ENCODE peak calls at places on chromosome 18, in six cellular contexts. K is RCC 7860, R is AG10803, S is kidney glomerular epithelial cell, Q is hippocampal formation, H is HCT116. P is an unnamed sample.

GRCh38 chr18:48531979-48532378 is 6.9 kb upstream of the CTIF start:
- DNase-seq in K (no peak), R (no peak), S (no peak), Q (no peak), H (no peak), P (no peak)

GRCh38 chr18:77103181-77103875 is 29.3 kb downstream of the MBP start:
- DNase-seq in K (no peak), R (peak; percentile 58), S (no peak), Q (no peak), H (no peak), P (no peak)

GRCh38 chr18:64972545-64972944 is 778.3 kb upstream of the CDH7 start:
- DNase-seq in K (no peak), R (no peak), S (peak; percentile 20), Q (no peak), H (no peak), P (no peak)

GRCh38 chr18:46387426-46388131 is 269.4 kb downstream of the LOXHD1 start:
- DNase-seq in K (peak; percentile 66), R (no peak), S (peak; percentile 82), Q (no peak), H (no peak), P (no peak)

GRCh38 chr18:36157441-36157840 is 27.7 kb downstream of the ELP2 start:
- DNase-seq in K (no peak), R (peak; percentile 48), S (no peak), Q (no peak), H (no peak), P (no peak)

GRCh38 chr18:26532367-26533340 is 15.7 kb downstream of the KCTD1 start:
- DNase-seq in K (no peak), R (peak; percentile 66), S (no peak), Q (no peak), H (no peak), P (no peak)

GRCh38 chr18:63479826-63480225 is 3.1 kb downstream of the SERPINB5 start:
- DNase-seq in K (no peak), R (no peak), S (no peak), Q (no peak), H (no peak), P (no peak)

GRCh38 chr18:23146861-23147469 is 11.7 kb downstream of the CABLES1 start:
- DNase-seq in K (no peak), R (no peak), S (no peak), Q (no peak), H (no peak), P (no peak)

GRCh38 chr18:3885209-3885792 is 435.3 kb downstream of the TGIF1 start:
- DNase-seq in K (no peak), R (no peak), S (no peak), Q (no peak), H (peak; percentile 39), P (peak; percentile 44)

GRCh38 chr18:13183790-13184189 is 34.8 kb upstream of the LDLRAD4 start:
- DNase-seq in K (no peak), R (no peak), S (no peak), Q (no peak), H (no peak), P (no peak)

GRCh38 chr18:11148655-11149440 is 521 bp downstream of the PIEZO2 start:
- DNase-seq in K (no peak), R (no peak), S (no peak), Q (no peak), H (no peak), P (no peak)

GRCh38 chr18:54086046-54086802 is 138.2 kb downstream of the MBD2 start:
- DNase-seq in K (no peak), R (no peak), S (no peak), Q (no peak), H (no peak), P (no peak)

GRCh38 chr18:9696112-9696511 is 12.0 kb upstream of the RAB31 start:
- DNase-seq in K (no peak), R (peak; percentile 39), S (no peak), Q (no peak), H (no peak), P (no peak)

GRCh38 chr18:80249217-80250093 is 2.1 kb upstream of the PARD6G start:
- DNase-seq in K (no peak), R (peak; percentile 29), S (no peak), Q (no peak), H (no peak), P (no peak)

GRCh38 chr18:7065736-7066135 is 51.9 kb downstream of the LAMA1 start:
- DNase-seq in K (no peak), R (no peak), S (no peak), Q (no peak), H (no peak), P (no peak)

GRCh38 chr18:75111673-75112485 is 97.1 kb downstream of the PTGR3 start:
- DNase-seq in K (no peak), R (no peak), S (no peak), Q (no peak), H (no peak), P (no peak)

GRCh38 chr18:67301592-67301991 is 214.9 kb downstream of the DSEL start:
- DNase-seq in K (no peak), R (peak; percentile 1), S (no peak), Q (no peak), H (no peak), P (no peak)

GRCh38 chr18:47635416-47635815 is 295.0 kb downstream of the SMAD2 start:
- DNase-seq in K (no peak), R (no peak), S (no peak), Q (no peak), H (no peak), P (no peak)

GRCh38 chr18:7619676-7620075 is 52.6 kb downstream of the PTPRM start:
- DNase-seq in K (peak; percentile 45), R (peak; percentile 60), S (no peak), Q (no peak), H (no peak), P (no peak)

GRCh38 chr18:57819671-57820460 is 16.8 kb upstream of the ATP8B1 start:
- DNase-seq in K (peak; percentile 81), R (peak; percentile 74), S (peak; percentile 89), Q (no peak), H (peak; percentile 48), P (peak; percentile 68)

GRCh38 chr18:3391704-3392466 is 58.1 kb upstream of the TGIF1 start:
- DNase-seq in K (no peak), R (peak; percentile 25), S (no peak), Q (no peak), H (no peak), P (no peak)

GRCh38 chr18:79919089-79919488 is 32.4 kb downstream of the SLC66A2 start:
- DNase-seq in K (no peak), R (no peak), S (no peak), Q (no peak), H (no peak), P (no peak)

GRCh38 chr18:44733069-44733753 is 52.5 kb downstream of the SETBP1 start:
- DNase-seq in K (peak; percentile 76), R (peak; percentile 92), S (peak; percentile 86), Q (no peak), H (no peak), P (peak; percentile 17)

GRCh38 chr18:44682181-44682870 is 1.6 kb downstream of the SETBP1 start:
- DNase-seq in K (no peak), R (peak; percentile 16), S (peak; percentile 22), Q (no peak), H (no peak), P (no peak)

GRCh38 chr18:8688428-8688827 is 16.9 kb upstream of the MTCL1 start:
- DNase-seq in K (no peak), R (no peak), S (no peak), Q (no peak), H (no peak), P (no peak)

GRCh38 chr18:10050956-10051355 is 137.1 kb downstream of the VAPA start:
- DNase-seq in K (no peak), R (no peak), S (no peak), Q (no peak), H (no peak), P (no peak)

GRCh38 chr18:400466-400865 is 100.0 kb downstream of the COLEC12 start:
- DNase-seq in K (no peak), R (peak; percentile 99), S (no peak), Q (no peak), H (no peak), P (no peak)

GRCh38 chr18:52236134-52236533 is 103.9 kb upstream of the DCC start:
- DNase-seq in K (no peak), R (peak; percentile 80), S (peak; percentile 19), Q (no peak), H (no peak), P (no peak)

GRCh38 chr18:50518787-50519520 is 40.9 kb upstream of the MAPK4 start:
- DNase-seq in K (no peak), R (no peak), S (peak; percentile 5), Q (peak; percentile 41), H (no peak), P (no peak)

GRCh38 chr18:73461780-73462059 is 593.9 kb upstream of the NETO1 start:
- DNase-seq in K (no peak), R (peak; percentile 7), S (no peak), Q (no peak), H (no peak), P (no peak)

P was measured in A549.